ENCODE peak calls at places on chromosomes 4 and X, in eight cellular contexts. One of them, this sample, is unnamed. For H3K4me1, the result is how much of the 10 kb centered on the place peaks cover.

GRCh38 chr4:134154097-134154496 is 47.5 kb downstream of the PABPC4L start:
- DNase-seq in transverse colon: no peak
- DNase-seq in neuronal stem cell: no peak
- DNase-seq in right cardiac atrium: no peak
- DNase-seq in CD4-positive, CD25-positive, alpha-beta regulatory T cell: no peak
- DNase-seq in GM12878: no peak
- DNase-seq in foreskin keratinocyte: no peak
- DNase-seq in SJSA1: no peak
- DNase-seq in this sample: no peak

GRCh38 chrX:153539171-153539978 is 21.9 kb downstream of the ATP2B3 start:
- DNase-seq in transverse colon: peak
- DNase-seq in neuronal stem cell: peak
- DNase-seq in right cardiac atrium: peak
- DNase-seq in CD4-positive, CD25-positive, alpha-beta regulatory T cell: peak
- DNase-seq in GM12878: no peak
- DNase-seq in foreskin keratinocyte: no peak
- DNase-seq in SJSA1: peak
- DNase-seq in this sample: no peak

GRCh38 chr4:3493720-3494492 is 30.8 kb downstream of the DOK7 start:
- DNase-seq in transverse colon: no peak
- DNase-seq in neuronal stem cell: no peak
- DNase-seq in right cardiac atrium: peak
- DNase-seq in CD4-positive, CD25-positive, alpha-beta regulatory T cell: no peak
- DNase-seq in GM12878: no peak
- DNase-seq in foreskin keratinocyte: no peak
- DNase-seq in SJSA1: no peak
- DNase-seq in this sample: no peak

GRCh38 chrX:30364229-30364628 is 55.0 kb upstream of the NR0B1 start:
- DNase-seq in transverse colon: no peak
- DNase-seq in neuronal stem cell: no peak
- DNase-seq in right cardiac atrium: no peak
- DNase-seq in CD4-positive, CD25-positive, alpha-beta regulatory T cell: no peak
- DNase-seq in GM12878: no peak
- DNase-seq in foreskin keratinocyte: no peak
- DNase-seq in SJSA1: no peak
- DNase-seq in this sample: no peak

GRCh38 chr4:87961993-87962791 is 13.3 kb upstream of the SPP1 start:
- DNase-seq in transverse colon: no peak
- DNase-seq in neuronal stem cell: no peak
- DNase-seq in right cardiac atrium: no peak
- DNase-seq in CD4-positive, CD25-positive, alpha-beta regulatory T cell: no peak
- DNase-seq in GM12878: no peak
- DNase-seq in foreskin keratinocyte: no peak
- DNase-seq in SJSA1: no peak
- DNase-seq in this sample: no peak

GRCh38 chr4:6918345-6918744 is 8.7 kb downstream of the TBC1D14 start:
- DNase-seq in transverse colon: no peak
- DNase-seq in neuronal stem cell: no peak
- DNase-seq in right cardiac atrium: no peak
- DNase-seq in CD4-positive, CD25-positive, alpha-beta regulatory T cell: no peak
- DNase-seq in GM12878: no peak
- DNase-seq in foreskin keratinocyte: no peak
- DNase-seq in SJSA1: no peak
- DNase-seq in this sample: peak

GRCh38 chr4:2811830-2812599 is 19.1 kb downstream of the SH3BP2 start:
- DNase-seq in transverse colon: peak
- DNase-seq in neuronal stem cell: no peak
- DNase-seq in right cardiac atrium: peak
- DNase-seq in CD4-positive, CD25-positive, alpha-beta regulatory T cell: peak
- DNase-seq in GM12878: peak
- DNase-seq in foreskin keratinocyte: no peak
- DNase-seq in SJSA1: peak
- DNase-seq in this sample: peak

GRCh38 chr4:161555689-161556660 is 607.8 kb downstream of the FSTL5 start:
- DNase-seq in transverse colon: no peak
- DNase-seq in neuronal stem cell: no peak
- DNase-seq in right cardiac atrium: no peak
- DNase-seq in CD4-positive, CD25-positive, alpha-beta regulatory T cell: no peak
- DNase-seq in GM12878: peak
- DNase-seq in foreskin keratinocyte: peak
- DNase-seq in SJSA1: no peak
- DNase-seq in this sample: no peak

GRCh38 chr4:38675167-38676121 is 11.4 kb downstream of the KLF3 start:
- DNase-seq in transverse colon: peak
- DNase-seq in neuronal stem cell: peak
- DNase-seq in right cardiac atrium: peak
- DNase-seq in CD4-positive, CD25-positive, alpha-beta regulatory T cell: peak
- DNase-seq in GM12878: no peak
- DNase-seq in foreskin keratinocyte: no peak
- DNase-seq in SJSA1: peak
- DNase-seq in this sample: peak

GRCh38 chr4:38674206-38675144 is 10.5 kb downstream of the KLF3 start:
- DNase-seq in transverse colon: no peak
- DNase-seq in neuronal stem cell: no peak
- DNase-seq in right cardiac atrium: peak
- DNase-seq in CD4-positive, CD25-positive, alpha-beta regulatory T cell: no peak
- DNase-seq in GM12878: no peak
- DNase-seq in foreskin keratinocyte: no peak
- DNase-seq in SJSA1: no peak
- DNase-seq in this sample: no peak

GRCh38 chr4:38671594-38671943 is 7.6 kb downstream of the KLF3 start:
- DNase-seq in transverse colon: no peak
- DNase-seq in neuronal stem cell: no peak
- DNase-seq in right cardiac atrium: no peak
- DNase-seq in CD4-positive, CD25-positive, alpha-beta regulatory T cell: no peak
- DNase-seq in GM12878: no peak
- DNase-seq in foreskin keratinocyte: no peak
- DNase-seq in SJSA1: no peak
- DNase-seq in this sample: no peak

GRCh38 chr4:38672247-38673071 is 8.5 kb downstream of the KLF3 start:
- DNase-seq in transverse colon: no peak
- DNase-seq in neuronal stem cell: peak
- DNase-seq in right cardiac atrium: peak
- DNase-seq in CD4-positive, CD25-positive, alpha-beta regulatory T cell: no peak
- DNase-seq in GM12878: no peak
- DNase-seq in foreskin keratinocyte: no peak
- DNase-seq in SJSA1: no peak
- DNase-seq in this sample: no peak

DNA sequence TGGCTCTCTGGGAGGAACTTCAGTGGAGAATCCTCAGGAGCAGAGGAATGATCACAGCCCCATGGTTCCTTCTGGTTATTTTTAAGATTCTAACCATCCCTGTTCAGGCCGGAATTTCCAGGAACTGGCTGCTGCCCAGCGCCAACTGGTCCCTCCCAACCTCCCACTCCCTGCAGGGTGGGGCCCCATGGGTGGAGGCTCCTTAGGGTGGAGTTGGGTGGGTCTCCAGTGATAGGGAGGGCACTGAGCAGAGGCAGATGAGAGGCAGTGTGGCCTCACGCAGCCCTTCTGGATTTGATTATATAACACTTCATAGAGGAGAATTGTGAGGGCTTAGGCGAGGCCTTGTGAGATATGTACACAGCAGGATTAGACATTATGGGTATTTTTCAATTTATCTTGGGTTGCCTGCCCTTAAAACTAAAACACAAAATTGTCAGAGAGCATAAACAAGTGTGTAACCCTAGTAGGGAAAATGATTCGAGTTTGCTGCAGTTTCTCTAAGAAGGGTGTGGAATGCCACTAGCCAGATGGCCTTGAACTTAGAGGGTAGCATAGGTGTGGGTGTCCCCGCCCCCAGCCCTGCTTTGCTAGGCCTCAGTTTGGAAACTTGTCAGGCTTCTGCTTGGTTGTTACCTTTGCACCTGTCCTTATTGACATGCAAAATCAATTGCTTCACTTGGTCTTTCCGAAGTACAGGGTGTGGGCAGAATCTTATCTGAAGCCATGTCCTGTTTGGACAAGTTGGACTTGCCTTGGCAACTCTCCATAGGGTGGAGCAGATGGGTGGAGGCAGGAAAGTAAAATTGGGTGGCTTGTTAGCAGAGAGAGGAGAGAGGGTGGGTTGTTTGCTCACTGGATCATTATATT is 9.3 kb downstream of the KLF3 start:
- DNase-seq in transverse colon: peak
- DNase-seq in neuronal stem cell: no peak
- DNase-seq in right cardiac atrium: peak
- DNase-seq in CD4-positive, CD25-positive, alpha-beta regulatory T cell: no peak
- DNase-seq in GM12878: no peak
- DNase-seq in foreskin keratinocyte: peak
- DNase-seq in SJSA1: no peak
- DNase-seq in this sample: peak
- H3K4me1 ChIP-seq in transverse colon: half or more
- H3K4me1 ChIP-seq in neuronal stem cell: under half
- H3K4me1 ChIP-seq in right cardiac atrium: under half
- H3K4me1 ChIP-seq in CD4-positive, CD25-positive, alpha-beta regulatory T cell: half or more
- H3K4me1 ChIP-seq in GM12878: half or more
- H3K4me1 ChIP-seq in foreskin keratinocyte: half or more
- H3K4me1 ChIP-seq in SJSA1: half or more
- H3K4me1 ChIP-seq in this sample: half or more

GRCh38 chr4:148426643-148427042 is 15.6 kb downstream of the NR3C2 start:
- DNase-seq in transverse colon: no peak
- DNase-seq in neuronal stem cell: no peak
- DNase-seq in right cardiac atrium: no peak
- DNase-seq in CD4-positive, CD25-positive, alpha-beta regulatory T cell: no peak
- DNase-seq in GM12878: no peak
- DNase-seq in foreskin keratinocyte: no peak
- DNase-seq in SJSA1: no peak
- DNase-seq in this sample: no peak

GRCh38 chr4:148435654-148436406 is 6.4 kb downstream of the NR3C2 start:
- DNase-seq in transverse colon: no peak
- DNase-seq in neuronal stem cell: no peak
- DNase-seq in right cardiac atrium: peak
- DNase-seq in CD4-positive, CD25-positive, alpha-beta regulatory T cell: no peak
- DNase-seq in GM12878: no peak
- DNase-seq in foreskin keratinocyte: no peak
- DNase-seq in SJSA1: no peak
- DNase-seq in this sample: no peak

GRCh38 chr4:148434075-148434773 is 8.0 kb downstream of the NR3C2 start:
- DNase-seq in transverse colon: no peak
- DNase-seq in neuronal stem cell: no peak
- DNase-seq in right cardiac atrium: no peak
- DNase-seq in CD4-positive, CD25-positive, alpha-beta regulatory T cell: no peak
- DNase-seq in GM12878: no peak
- DNase-seq in foreskin keratinocyte: no peak
- DNase-seq in SJSA1: no peak
- DNase-seq in this sample: no peak

GRCh38 chr4:148430847-148431246 is 11.4 kb downstream of the NR3C2 start:
- DNase-seq in transverse colon: no peak
- DNase-seq in neuronal stem cell: no peak
- DNase-seq in right cardiac atrium: no peak
- DNase-seq in CD4-positive, CD25-positive, alpha-beta regulatory T cell: no peak
- DNase-seq in GM12878: no peak
- DNase-seq in foreskin keratinocyte: no peak
- DNase-seq in SJSA1: no peak
- DNase-seq in this sample: no peak

GRCh38 chr4:148431401-148431800 is 10.8 kb downstream of the NR3C2 start:
- DNase-seq in transverse colon: no peak
- DNase-seq in neuronal stem cell: no peak
- DNase-seq in right cardiac atrium: no peak
- DNase-seq in CD4-positive, CD25-positive, alpha-beta regulatory T cell: no peak
- DNase-seq in GM12878: no peak
- DNase-seq in foreskin keratinocyte: no peak
- DNase-seq in SJSA1: no peak
- DNase-seq in this sample: no peak
- H3K4me1 ChIP-seq in transverse colon: half or more
- H3K4me1 ChIP-seq in neuronal stem cell: under half
- H3K4me1 ChIP-seq in right cardiac atrium: under half
- H3K4me1 ChIP-seq in CD4-positive, CD25-positive, alpha-beta regulatory T cell: under half
- H3K4me1 ChIP-seq in GM12878: under half
- H3K4me1 ChIP-seq in foreskin keratinocyte: under half
- H3K4me1 ChIP-seq in SJSA1: under half
- H3K4me1 ChIP-seq in this sample: under half

GRCh38 chr4:13627185-13627605 is 330 bp downstream of the BOD1L1 start:
- DNase-seq in transverse colon: peak
- DNase-seq in neuronal stem cell: peak
- DNase-seq in right cardiac atrium: peak
- DNase-seq in CD4-positive, CD25-positive, alpha-beta regulatory T cell: no peak
- DNase-seq in GM12878: no peak
- DNase-seq in foreskin keratinocyte: no peak
- DNase-seq in SJSA1: no peak
- DNase-seq in this sample: no peak

GRCh38 chr4:13627606-13628301 is at the start of gene BOD1L1:
- DNase-seq in transverse colon: peak
- DNase-seq in neuronal stem cell: peak
- DNase-seq in right cardiac atrium: peak
- DNase-seq in CD4-positive, CD25-positive, alpha-beta regulatory T cell: peak
- DNase-seq in GM12878: peak
- DNase-seq in foreskin keratinocyte: peak
- DNase-seq in SJSA1: peak
- DNase-seq in this sample: peak

DNA sequence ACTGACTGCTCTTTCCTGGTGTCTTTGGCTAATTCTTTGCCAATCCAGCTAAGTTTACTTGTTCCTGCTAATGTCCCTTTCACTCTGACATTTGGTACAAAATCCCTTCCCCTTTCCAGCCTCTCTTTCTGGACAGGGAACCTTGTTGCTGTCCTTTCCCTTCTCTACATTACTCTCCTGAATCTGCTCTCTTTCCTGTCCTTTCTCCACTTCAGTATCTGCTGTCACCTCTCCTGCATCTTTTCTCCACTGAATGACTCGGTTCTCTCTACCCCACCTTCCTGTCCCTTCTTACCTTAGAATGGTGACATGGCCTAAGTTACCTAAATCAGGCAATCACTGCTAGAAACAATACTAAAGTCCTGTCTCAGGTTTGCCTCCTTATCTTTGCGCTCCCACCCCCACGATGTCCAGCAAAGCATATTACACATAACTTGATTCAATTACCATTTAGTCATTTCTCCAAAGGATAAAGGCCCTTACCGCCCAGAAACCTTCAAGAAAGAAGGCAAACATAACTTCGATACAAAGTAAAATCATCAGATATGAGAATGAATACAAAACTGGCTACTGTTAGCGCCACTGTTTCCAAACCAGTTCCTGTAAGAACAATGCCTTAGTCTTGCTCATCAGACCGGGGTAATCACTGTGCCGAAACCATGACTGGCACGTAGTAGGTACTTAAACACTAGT is 887 bp downstream of the BOD1L1 start:
- DNase-seq in transverse colon: no peak
- DNase-seq in neuronal stem cell: no peak
- DNase-seq in right cardiac atrium: no peak
- DNase-seq in CD4-positive, CD25-positive, alpha-beta regulatory T cell: no peak
- DNase-seq in GM12878: no peak
- DNase-seq in foreskin keratinocyte: no peak
- DNase-seq in SJSA1: no peak
- DNase-seq in this sample: no peak
- H3K4me1 ChIP-seq in transverse colon: under half
- H3K4me1 ChIP-seq in neuronal stem cell: under half
- H3K4me1 ChIP-seq in right cardiac atrium: under half
- H3K4me1 ChIP-seq in CD4-positive, CD25-positive, alpha-beta regulatory T cell: under half
- H3K4me1 ChIP-seq in GM12878: under half
- H3K4me1 ChIP-seq in foreskin keratinocyte: under half
- H3K4me1 ChIP-seq in SJSA1: under half
- H3K4me1 ChIP-seq in this sample: under half

DNA sequence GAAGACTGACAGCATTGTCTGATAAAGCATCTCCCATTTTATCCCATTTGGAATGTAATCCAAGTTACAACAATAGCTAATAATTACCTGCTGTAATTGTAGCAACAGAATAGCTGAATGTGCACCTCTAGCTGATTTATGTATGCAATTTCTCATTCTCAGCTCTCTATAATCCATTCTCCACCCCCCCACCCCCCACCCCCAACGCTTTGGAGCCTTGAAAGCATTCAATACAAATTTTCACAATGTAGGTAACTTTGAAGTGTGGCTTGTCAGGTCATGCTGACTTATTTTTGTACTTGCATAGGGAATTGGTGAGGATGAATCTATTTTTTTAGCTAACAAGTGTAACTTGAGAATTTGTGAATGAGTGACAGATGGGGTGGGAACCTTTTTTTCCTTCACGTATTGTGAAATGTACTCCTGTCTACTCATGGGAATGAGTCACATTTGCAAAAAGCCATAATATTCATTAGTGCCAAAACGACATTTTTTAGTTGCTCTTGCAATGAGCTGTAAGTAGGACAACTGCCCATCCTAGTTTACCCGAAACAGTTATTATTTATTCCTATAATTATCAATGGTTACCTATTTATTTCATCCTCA is 159.3 kb downstream of the PALLD start:
- DNase-seq in transverse colon: no peak
- DNase-seq in neuronal stem cell: no peak
- DNase-seq in right cardiac atrium: no peak
- DNase-seq in CD4-positive, CD25-positive, alpha-beta regulatory T cell: no peak
- DNase-seq in GM12878: no peak
- DNase-seq in foreskin keratinocyte: peak
- DNase-seq in SJSA1: no peak
- DNase-seq in this sample: no peak
- H3K4me1 ChIP-seq in transverse colon: under half
- H3K4me1 ChIP-seq in neuronal stem cell: under half
- H3K4me1 ChIP-seq in right cardiac atrium: under half
- H3K4me1 ChIP-seq in CD4-positive, CD25-positive, alpha-beta regulatory T cell: under half
- H3K4me1 ChIP-seq in GM12878: under half
- H3K4me1 ChIP-seq in foreskin keratinocyte: under half
- H3K4me1 ChIP-seq in SJSA1: under half
- H3K4me1 ChIP-seq in this sample: under half

This sample was measured in suprapubic skin.